ENCODE peak calls at places on chromosome 4, in five cellular contexts. T, Y, Q, A and M are unnamed samples.

GRCh38 chr4:38177792-38178665 is 217.8 kb downstream of the PTTG2 start:
- DNase-seq in T (no peak), Q (no peak), Y (no peak), A (no peak), M (no peak)

GRCh38 chr4:40361338-40361737 is 26.2 kb downstream of the CHRNA9 start:
- DNase-seq in T (no peak), Y (no peak), A (no peak), Q (no peak), M (no peak)

GRCh38 chr4:109444182-109444844 is 10.7 kb downstream of the SEC24B start:
- DNase-seq in Q (no peak), Y (no peak), T (no peak), A (no peak), M (no peak)

GRCh38 chr4:76342191-76342590 is 35.7 kb downstream of the STBD1 start:
- DNase-seq in Y (peak; percentile 86), T (no peak), A (no peak), Q (no peak), M (no peak)

GRCh38 chr4:83013931-83014330 is 3.3 kb upstream of the LIN54 start:
- DNase-seq in T (no peak), Q (no peak), A (no peak), Y (no peak), M (no peak)

GRCh38 chr4:83043801-83044407 is 8.9 kb downstream of the COPS4 start:
- DNase-seq in Q (no peak), T (no peak), Y (no peak), A (no peak), M (no peak)

GRCh38 chr4:73451404-73451803 is 15.4 kb downstream of the AFP start:
- DNase-seq in T (no peak), Y (no peak), Q (no peak), A (no peak), M (no peak)

GRCh38 chr4:80237992-80238391 is 28.5 kb upstream of the FGF5 start:
- DNase-seq in T (no peak), Q (no peak), Y (no peak), A (no peak), M (no peak)

GRCh38 chr4:185895866-185896265 is 83.9 kb upstream of the SORBS2 start:
- DNase-seq in Q (no peak), Y (no peak), A (no peak), T (no peak), M (no peak)

GRCh38 chr4:180219080-180219479 is 2024.1 kb upstream of the TENM3 start:
- DNase-seq in Y (no peak), Q (no peak), T (no peak), A (no peak), M (no peak)

GRCh38 chr4:106603471-106603870 is 234.9 kb upstream of the GIMD1 start:
- DNase-seq in T (peak; percentile 66), A (no peak), Q (no peak), Y (no peak), M (no peak)

GRCh38 chr4:177190995-177191568 is 118.6 kb upstream of the NEIL3 start:
- DNase-seq in T (no peak), Q (no peak), A (no peak), Y (no peak), M (no peak)

GRCh38 chr4:154743683-154744340 is at the start of gene LRAT:
- DNase-seq in Y (no peak), T (no peak), A (no peak), Q (peak; percentile 81), M (peak; percentile 37)

GRCh38 chr4:86019906-86020305 is 339.9 kb downstream of the MAPK10 start:
- DNase-seq in Q (no peak), Y (no peak), A (no peak), T (no peak), M (no peak)

GRCh38 chr4:116358633-116359222 is 726.6 kb downstream of the TRAM1L1 start:
- DNase-seq in Y (no peak), Q (peak; percentile 65), A (no peak), T (no peak), M (no peak)

GRCh38 chr4:165905405-165906027 is 32.5 kb downstream of the TLL1 start:
- DNase-seq in Q (no peak), Y (no peak), A (no peak), T (no peak), M (no peak)

GRCh38 chr4:7423391-7423790 is 11.3 kb downstream of the PSAPL1 start:
- DNase-seq in T (peak; percentile 43), A (no peak), Q (no peak), Y (no peak), M (no peak)

GRCh38 chr4:4226606-4227438 is at the start of gene OTOP1:
- DNase-seq in Y (no peak), T (no peak), Q (no peak), A (no peak), M (no peak)

GRCh38 chr4:9804918-9805317 is 23.5 kb downstream of the DRD5 start:
- DNase-seq in Q (no peak), A (no peak), Y (no peak), T (no peak), M (no peak)

GRCh38 chr4:125994024-125994423 is 679.3 kb downstream of the FAT4 start:
- DNase-seq in Y (no peak), Q (no peak), T (no peak), A (no peak), M (no peak)

GRCh38 chr4:181659202-181659601 is 584.0 kb upstream of the TENM3 start:
- DNase-seq in T (no peak), A (no peak), Q (no peak), Y (no peak), M (no peak)

GRCh38 chr4:161664740-161665139 is 499.1 kb downstream of the FSTL5 start:
- DNase-seq in Q (no peak), Y (no peak), T (no peak), A (no peak), M (no peak)

GRCh38 chr4:39383690-39384089 is 17.5 kb upstream of the RFC1 start:
- DNase-seq in A (no peak), T (no peak), Q (no peak), Y (no peak), M (no peak)

GRCh38 chr4:4384837-4385236 is 2.1 kb upstream of the NSG1 start:
- DNase-seq in Q (peak; percentile 45), T (no peak), Y (no peak), A (no peak), M (no peak)

GRCh38 chr4:25680580-25680979 is 24.9 kb downstream of the SLC34A2 start:
- DNase-seq in T (no peak), Y (no peak), A (no peak), Q (no peak), M (no peak)

GRCh38 chr4:101790521-101791188 is at the start of gene BANK1:
- DNase-seq in A (no peak), Y (no peak), Q (peak; percentile 73), T (peak; percentile 81), M (peak; percentile 46)

GRCh38 chr4:187929024-187929423 is 66.5 kb upstream of the ZFP42 start:
- DNase-seq in Q (no peak), Y (no peak), T (no peak), A (no peak), M (no peak)

GRCh38 chr4:174260099-174260498 is 23.4 kb downstream of the FBXO8 start:
- DNase-seq in T (no peak), A (no peak), Q (no peak), Y (no peak), M (no peak)

GRCh38 chr4:112648263-112649054 is 11.5 kb downstream of the LARP7 start:
- DNase-seq in Y (no peak), A (no peak), Q (no peak), T (no peak), M (no peak)

GRCh38 chr4:177182728-177183127 is 126.9 kb upstream of the NEIL3 start:
- DNase-seq in A (no peak), T (no peak), Y (no peak), Q (no peak), M (no peak)

GRCh38 chr4:73614468-73614867 is 5.8 kb downstream of the RASSF6 start:
- DNase-seq in Q (no peak), T (no peak), Y (no peak), A (no peak), M (no peak)

GRCh38 chr4:140240237-140240636 is 86.3 kb upstream of the MAML3 start:
- DNase-seq in T (no peak), A (no peak), Y (no peak), Q (no peak), M (no peak)

GRCh38 chr4:30537462-30537861 is 182.7 kb upstream of the PCDH7 start:
- DNase-seq in Q (no peak), Y (no peak), T (no peak), A (no peak), M (no peak)

GRCh38 chr4:74675673-74676279 is 118.5 kb downstream of the BTC start:
- DNase-seq in Y (peak; percentile 47), Q (peak; percentile 55), A (no peak), T (no peak), M (no peak)